ENCODE peak calls at places on chromosomes 2 and 18, in eight cellular contexts. One of them, this sample, is unnamed.

GRCh38 chr2:231160701-231161100 is 35.9 kb upstream of the HTR2B start:
- DNase-seq in amniotic stem cell: no peak
- DNase-seq in GM12865: no peak
- DNase-seq in body of pancreas: no peak
- DNase-seq in stimulated activated CD8-positive, alpha-beta memory T cell treated with anti-CD3 and anti-CD28 coated beads, Interleukin-2, amount 100 ng/mL, for 48 hours: no peak
- DNase-seq in nephron progenitor cell: no peak
- DNase-seq in NCI-H460: no peak
- DNase-seq in ELR: no peak
- DNase-seq in this sample: no peak

GRCh38 chr2:136874258-136874657 is 108.9 kb downstream of the THSD7B start:
- DNase-seq in amniotic stem cell: no peak
- DNase-seq in GM12865: peak
- DNase-seq in body of pancreas: no peak
- DNase-seq in stimulated activated CD8-positive, alpha-beta memory T cell treated with anti-CD3 and anti-CD28 coated beads, Interleukin-2, amount 100 ng/mL, for 48 hours: no peak
- DNase-seq in nephron progenitor cell: no peak
- DNase-seq in NCI-H460: peak
- DNase-seq in ELR: no peak
- DNase-seq in this sample: peak

GRCh38 chr18:666628-667027 is 9.2 kb downstream of the TYMS start:
- DNase-seq in amniotic stem cell: no peak
- DNase-seq in GM12865: no peak
- DNase-seq in body of pancreas: no peak
- DNase-seq in stimulated activated CD8-positive, alpha-beta memory T cell treated with anti-CD3 and anti-CD28 coated beads, Interleukin-2, amount 100 ng/mL, for 48 hours: no peak
- DNase-seq in nephron progenitor cell: no peak
- DNase-seq in NCI-H460: no peak
- DNase-seq in ELR: no peak
- DNase-seq in this sample: no peak

GRCh38 chr2:240999001-240999791 is 778 bp downstream of the SNED1 start:
- DNase-seq in amniotic stem cell: no peak
- DNase-seq in GM12865: no peak
- DNase-seq in body of pancreas: peak
- DNase-seq in stimulated activated CD8-positive, alpha-beta memory T cell treated with anti-CD3 and anti-CD28 coated beads, Interleukin-2, amount 100 ng/mL, for 48 hours: no peak
- DNase-seq in nephron progenitor cell: no peak
- DNase-seq in NCI-H460: no peak
- DNase-seq in ELR: no peak
- DNase-seq in this sample: no peak

GRCh38 chr2:60707750-60708371 is 48.2 kb upstream of the PAPOLG start:
- DNase-seq in amniotic stem cell: peak
- DNase-seq in GM12865: peak
- DNase-seq in body of pancreas: no peak
- DNase-seq in stimulated activated CD8-positive, alpha-beta memory T cell treated with anti-CD3 and anti-CD28 coated beads, Interleukin-2, amount 100 ng/mL, for 48 hours: no peak
- DNase-seq in nephron progenitor cell: no peak
- DNase-seq in NCI-H460: peak
- DNase-seq in ELR: peak
- DNase-seq in this sample: peak

GRCh38 chr2:69381337-69381737 is 5.7 kb downstream of the GFPT1 start:
- DNase-seq in amniotic stem cell: no peak
- DNase-seq in GM12865: no peak
- DNase-seq in body of pancreas: no peak
- DNase-seq in stimulated activated CD8-positive, alpha-beta memory T cell treated with anti-CD3 and anti-CD28 coated beads, Interleukin-2, amount 100 ng/mL, for 48 hours: no peak
- DNase-seq in nephron progenitor cell: no peak
- DNase-seq in NCI-H460: no peak
- DNase-seq in ELR: peak
- DNase-seq in this sample: peak

GRCh38 chr2:201621293-201621999 is 21.9 kb downstream of the TMEM237 start:
- DNase-seq in amniotic stem cell: no peak
- DNase-seq in GM12865: no peak
- DNase-seq in body of pancreas: no peak
- DNase-seq in stimulated activated CD8-positive, alpha-beta memory T cell treated with anti-CD3 and anti-CD28 coated beads, Interleukin-2, amount 100 ng/mL, for 48 hours: no peak
- DNase-seq in nephron progenitor cell: no peak
- DNase-seq in NCI-H460: no peak
- DNase-seq in ELR: peak
- DNase-seq in this sample: no peak

GRCh38 chr18:45802814-45803492 is 22.5 kb upstream of the SIGLEC15 start:
- DNase-seq in amniotic stem cell: peak
- DNase-seq in GM12865: no peak
- DNase-seq in body of pancreas: no peak
- DNase-seq in stimulated activated CD8-positive, alpha-beta memory T cell treated with anti-CD3 and anti-CD28 coated beads, Interleukin-2, amount 100 ng/mL, for 48 hours: no peak
- DNase-seq in nephron progenitor cell: no peak
- DNase-seq in NCI-H460: peak
- DNase-seq in ELR: peak
- DNase-seq in this sample: peak

GRCh38 chr2:100142393-100142792 is at the start of gene AFF3:
- DNase-seq in amniotic stem cell: no peak
- DNase-seq in GM12865: peak
- DNase-seq in body of pancreas: no peak
- DNase-seq in stimulated activated CD8-positive, alpha-beta memory T cell treated with anti-CD3 and anti-CD28 coated beads, Interleukin-2, amount 100 ng/mL, for 48 hours: peak
- DNase-seq in nephron progenitor cell: no peak
- DNase-seq in NCI-H460: no peak
- DNase-seq in ELR: no peak
- DNase-seq in this sample: no peak

GRCh38 chr18:60649816-60650215 is 277.2 kb upstream of the MC4R start:
- DNase-seq in amniotic stem cell: no peak
- DNase-seq in GM12865: no peak
- DNase-seq in body of pancreas: no peak
- DNase-seq in stimulated activated CD8-positive, alpha-beta memory T cell treated with anti-CD3 and anti-CD28 coated beads, Interleukin-2, amount 100 ng/mL, for 48 hours: no peak
- DNase-seq in nephron progenitor cell: no peak
- DNase-seq in NCI-H460: no peak
- DNase-seq in ELR: no peak
- DNase-seq in this sample: no peak

GRCh38 chr2:55616509-55617159 is 788 bp downstream of the PPP4R3B start:
- DNase-seq in amniotic stem cell: peak
- DNase-seq in GM12865: peak
- DNase-seq in body of pancreas: peak
- DNase-seq in stimulated activated CD8-positive, alpha-beta memory T cell treated with anti-CD3 and anti-CD28 coated beads, Interleukin-2, amount 100 ng/mL, for 48 hours: no peak
- DNase-seq in nephron progenitor cell: no peak
- DNase-seq in NCI-H460: no peak
- DNase-seq in ELR: peak
- DNase-seq in this sample: peak

GRCh38 chr18:25538175-25538922 is 186.4 kb upstream of the ZNF521 start:
- DNase-seq in amniotic stem cell: no peak
- DNase-seq in GM12865: no peak
- DNase-seq in body of pancreas: no peak
- DNase-seq in stimulated activated CD8-positive, alpha-beta memory T cell treated with anti-CD3 and anti-CD28 coated beads, Interleukin-2, amount 100 ng/mL, for 48 hours: no peak
- DNase-seq in nephron progenitor cell: no peak
- DNase-seq in NCI-H460: no peak
- DNase-seq in ELR: no peak
- DNase-seq in this sample: no peak

GRCh38 chr18:26777316-26778053 is 88.0 kb downstream of the AQP4 start:
- DNase-seq in amniotic stem cell: no peak
- DNase-seq in GM12865: no peak
- DNase-seq in body of pancreas: no peak
- DNase-seq in stimulated activated CD8-positive, alpha-beta memory T cell treated with anti-CD3 and anti-CD28 coated beads, Interleukin-2, amount 100 ng/mL, for 48 hours: no peak
- DNase-seq in nephron progenitor cell: peak
- DNase-seq in NCI-H460: no peak
- DNase-seq in ELR: no peak
- DNase-seq in this sample: no peak

GRCh38 chr2:239162141-239162821 is 238.5 kb downstream of the HDAC4 start:
- DNase-seq in amniotic stem cell: no peak
- DNase-seq in GM12865: no peak
- DNase-seq in body of pancreas: peak
- DNase-seq in stimulated activated CD8-positive, alpha-beta memory T cell treated with anti-CD3 and anti-CD28 coated beads, Interleukin-2, amount 100 ng/mL, for 48 hours: no peak
- DNase-seq in nephron progenitor cell: no peak
- DNase-seq in NCI-H460: no peak
- DNase-seq in ELR: no peak
- DNase-seq in this sample: no peak

GRCh38 chr2:15588329-15588919 is 3.2 kb upstream of the DDX1 start:
- DNase-seq in amniotic stem cell: peak
- DNase-seq in GM12865: peak
- DNase-seq in body of pancreas: peak
- DNase-seq in stimulated activated CD8-positive, alpha-beta memory T cell treated with anti-CD3 and anti-CD28 coated beads, Interleukin-2, amount 100 ng/mL, for 48 hours: peak
- DNase-seq in nephron progenitor cell: peak
- DNase-seq in NCI-H460: peak
- DNase-seq in ELR: peak
- DNase-seq in this sample: peak